ENCODE peak calls at places on chromosome 4, in five cellular contexts. P is head of caudate nucleus, M is NCI-H1092, J is AML-193, W is AG10803. G is an unnamed sample.
A peak's percentile ranks its signal among the peaks of the same experiment; 100 is the strongest.

GRCh38 chr4:174398728-174399127 is 115.0 kb downstream of the CEP44 start:
- DNase-seq in P (no peak), M (no peak), J (no peak), W (peak; percentile 46), G (no peak)

GRCh38 chr4:99946346-99947189 is at the start of gene DNAJB14:
- DNase-seq in P (peak; percentile 87), M (peak; percentile 45), J (peak; percentile 57), W (peak; percentile 81), G (peak; percentile 49)

GRCh38 chr4:104020641-104021040 is 300.9 kb upstream of the TACR3 start:
- DNase-seq in P (no peak), M (no peak), J (no peak), W (no peak), G (no peak)

GRCh38 chr4:2350982-2351381 is 67.5 kb downstream of the ZFYVE28 start:
- DNase-seq in P (peak; percentile 8), M (no peak), J (no peak), W (no peak), G (no peak)

GRCh38 chr4:15244354-15244753 is 183.5 kb upstream of the C1QTNF7 start:
- DNase-seq in P (no peak), M (no peak), J (no peak), W (peak; percentile 31), G (no peak)

GRCh38 chr4:7943211-7943610 is 3.5 kb upstream of the AFAP1 start:
- DNase-seq in P (no peak), M (no peak), J (no peak), W (no peak), G (no peak)

GRCh38 chr4:53713767-53714166 is 122.5 kb upstream of the LNX1 start:
- DNase-seq in P (no peak), M (no peak), J (no peak), W (no peak), G (no peak)

GRCh38 chr4:154030747-154031146 is 241.9 kb upstream of the SFRP2 start:
- DNase-seq in P (peak; percentile 64), M (no peak), J (no peak), W (no peak), G (no peak)

GRCh38 chr4:183602444-183603102 is 56.4 kb downstream of the RWDD4 start:
- DNase-seq in P (no peak), M (no peak), J (no peak), W (peak; percentile 23), G (no peak)

GRCh38 chr4:1406946-1407656 is 859 bp upstream of the NKX1-1 start:
- DNase-seq in P (peak; percentile 21), M (no peak), J (no peak), W (no peak), G (no peak)

GRCh38 chr4:174490356-174490969 is 31.8 kb downstream of the HPGD start:
- DNase-seq in P (no peak), M (no peak), J (no peak), W (peak; percentile 4), G (no peak)

GRCh38 chr4:7021930-7022658 is 21.1 kb upstream of the TADA2B start:
- DNase-seq in P (no peak), M (no peak), J (no peak), W (peak; percentile 94), G (no peak)

GRCh38 chr4:41057456-41057855 is 156.9 kb downstream of the APBB2 start:
- DNase-seq in P (no peak), M (no peak), J (no peak), W (peak; percentile 78), G (no peak)

GRCh38 chr4:14111730-14112171 is 484.2 kb upstream of the BOD1L1 start:
- DNase-seq in P (no peak), M (no peak), J (no peak), W (peak; percentile 72), G (no peak)

GRCh38 chr4:87848622-87849351 is 16.0 kb downstream of the MEPE start:
- DNase-seq in P (peak; percentile 88), M (peak; percentile 49), J (peak; percentile 72), W (peak; percentile 72), G (peak; percentile 21)

GRCh38 chr4:132564920-132565319 is 584.2 kb upstream of the PCDH10 start:
- DNase-seq in P (no peak), M (no peak), J (no peak), W (no peak), G (no peak)

GRCh38 chr4:189548484-189549160 is 392.1 kb upstream of the FRG1 start:
- DNase-seq in P (no peak), M (no peak), J (no peak), W (no peak), G (no peak)